ENCODE peak calls at places on chromosomes 12 and 14, in nine cellular contexts. W is adrenal gland; J is pancreas; B is thyroid gland; V is neuronal stem cell; E is CD8-positive, alpha-beta T cell; H is BE2C; U is A673; L is fibroblast of lung. A is an unnamed sample. For H3K36me3 and H3K4me1, the result is how much of the 10 kb centered on the place peaks cover.

GRCh38 chr12:753401-754237 is 1.2 kb downstream of the WNK1 start:
- DNase-seq in W (peak), J (peak), B (peak), V (no peak), E (peak), H (peak), U (peak), L (peak), A (peak)

GRCh38 chr14:88023658-88024187 is 18.8 kb downstream of the GPR65 start:
- DNase-seq in W (no peak), J (no peak), B (no peak), V (no peak), E (no peak), H (no peak), U (no peak), L (no peak), A (no peak)

GRCh38 chr12:57518920-57519757 is 1.2 kb downstream of the DDIT3 start:
- DNase-seq in W (peak), J (peak), B (peak), V (no peak), E (no peak), H (peak), U (peak), L (peak), A (peak)

GRCh38 chr12:49108958-49109404 is 1.7 kb downstream of the LMBR1L start:
- DNase-seq in W (peak), J (peak), B (peak), V (no peak), E (no peak), H (no peak), U (no peak), L (peak), A (no peak)

GRCh38 chr14:71206766-71207371 is 299.6 kb downstream of the PCNX1 start:
- DNase-seq in W (peak), J (peak), B (no peak), V (no peak), E (no peak), H (peak), U (peak), L (peak), A (no peak)

GRCh38 chr12:47763481-47764344 is 5.0 kb upstream of the RAPGEF3 start:
- DNase-seq in W (no peak), J (no peak), B (peak), V (no peak), E (no peak), H (peak), U (no peak), L (no peak), A (peak)

GRCh38 chr12:105289114-105289904 is 41.2 kb upstream of the C12orf75 start:
- DNase-seq in W (no peak), J (no peak), B (no peak), V (no peak), E (no peak), H (no peak), U (no peak), L (peak), A (no peak)

GRCh38 chr14:76867536-76868452 is 41.6 kb downstream of the LRRC74A start:
- DNase-seq in W (peak), J (no peak), B (no peak), V (no peak), E (no peak), H (no peak), U (peak), L (no peak), A (peak)

GRCh38 chr14:56221392-56222128 is 103.3 kb downstream of the PELI2 start:
- DNase-seq in W (no peak), J (no peak), B (no peak), V (no peak), E (no peak), H (no peak), U (no peak), L (no peak), A (no peak)

GRCh38 chr12:126518596-126519200 is 1453.5 kb downstream of the AACS start:
- DNase-seq in W (no peak), J (no peak), B (no peak), V (no peak), E (no peak), H (no peak), U (no peak), L (peak), A (no peak)

GRCh38 chr12:6788972-6789905 is at the start of gene CD4:
- DNase-seq in W (peak), J (no peak), B (peak), V (no peak), E (no peak), H (no peak), U (no peak), L (no peak), A (no peak)

GRCh38 chr12:72863671-72864070 is 591.5 kb downstream of the TRHDE start:
- DNase-seq in W (no peak), J (no peak), B (no peak), V (no peak), E (no peak), H (no peak), U (no peak), L (no peak), A (no peak)

GRCh38 chr12:49868952-49869815 is 26.3 kb upstream of the BCDIN3D start:
- DNase-seq in W (peak), J (peak), B (peak), V (no peak), E (no peak), H (peak), U (peak), L (peak), A (peak)

GRCh38 chr14:33676135-33676566 is 274.7 kb downstream of the EGLN3 start:
- DNase-seq in W (peak), J (no peak), B (no peak), V (peak), E (no peak), H (peak), U (peak), L (peak), A (peak)

GRCh38 chr14:32576088-32576795 is 247.1 kb downstream of the AKAP6 start:
- DNase-seq in W (peak), J (peak), B (peak), V (peak), E (no peak), H (peak), U (peak), L (peak), A (peak)

GRCh38 chr12:106980944-106981343 is 6.0 kb downstream of the MTERF2 start:
- DNase-seq in W (no peak), J (no peak), B (peak), V (no peak), E (no peak), H (no peak), U (no peak), L (peak), A (no peak)

GRCh38 chr12:2944401-2945047 is 14.7 kb upstream of the TEAD4 start:
- DNase-seq in W (peak), J (peak), B (peak), V (peak), E (peak), H (peak), U (peak), L (no peak), A (peak)

GRCh38 chr12:124454735-124455134 is 112.7 kb downstream of the NCOR2 start:
- DNase-seq in W (no peak), J (no peak), B (no peak), V (no peak), E (no peak), H (no peak), U (no peak), L (peak), A (no peak)

GRCh38 chr14:104801284-104802119 is 601 bp downstream of the ZBTB42 start:
- DNase-seq in W (peak), J (peak), B (peak), V (no peak), E (no peak), H (peak), U (no peak), L (no peak), A (no peak)

GRCh38 chr12:39077226-39077625 is 171.8 kb upstream of the CPNE8 start:
- DNase-seq in W (no peak), J (no peak), B (no peak), V (no peak), E (no peak), H (peak), U (no peak), L (no peak), A (no peak)

GRCh38 chr14:54251356-54251755 is 145.5 kb upstream of the CDKN3 start:
- DNase-seq in W (no peak), J (no peak), B (no peak), V (no peak), E (no peak), H (no peak), U (no peak), L (peak), A (no peak)

GRCh38 chr14:99945732-99946651 is 119.2 kb upstream of the EVL start:
- DNase-seq in W (no peak), J (no peak), B (no peak), V (no peak), E (no peak), H (no peak), U (peak), L (no peak), A (peak)

GRCh38 chr14:49589387-49589786 is 3.2 kb upstream of the RPS29 start:
- DNase-seq in W (no peak), J (no peak), B (no peak), V (no peak), E (no peak), H (no peak), U (no peak), L (no peak), A (no peak)

GRCh38 chr14:95189400-95190162 is 32.3 kb upstream of the DICER1 start:
- DNase-seq in W (no peak), J (no peak), B (no peak), V (no peak), E (no peak), H (no peak), U (no peak), L (peak), A (no peak)

GRCh38 chr12:3458041-3458440 is 33.0 kb upstream of the PRMT8 start:
- DNase-seq in W (no peak), J (no peak), B (no peak), V (no peak), E (no peak), H (no peak), U (no peak), L (peak), A (no peak)

GRCh38 chr12:109637996-109638395 is 64.4 kb downstream of the MVK start:
- DNase-seq in W (no peak), J (no peak), B (no peak), V (no peak), E (no peak), H (no peak), U (no peak), L (no peak), A (no peak)

GRCh38 chr14:52000019-52000582 is 10.8 kb downstream of the RTRAF start:
- DNase-seq in W (no peak), J (no peak), B (no peak), V (no peak), E (no peak), H (no peak), U (no peak), L (peak), A (no peak)

GRCh38 chr14:81269100-81269978 is 48.6 kb upstream of the GTF2A1 start:
- DNase-seq in W (no peak), J (peak), B (no peak), V (peak), E (no peak), H (peak), U (peak), L (peak), A (peak)

GRCh38 chr12:113647048-113647447 is 175.4 kb upstream of the LHX5 start:
- DNase-seq in W (no peak), J (no peak), B (no peak), V (no peak), E (no peak), H (peak), U (peak), L (no peak), A (peak)

GRCh38 chr12:124005736-124006581 is 32.9 kb downstream of the ZNF664 start:
- DNase-seq in W (no peak), J (no peak), B (no peak), V (no peak), E (no peak), H (no peak), U (no peak), L (no peak), A (no peak)

GRCh38 chr12:95739561-95740313 is 50.8 kb downstream of the NTN4 start:
- DNase-seq in W (peak), J (peak), B (no peak), V (no peak), E (no peak), H (no peak), U (no peak), L (no peak), A (no peak)

GRCh38 chr12:69999561-69999960 is 174.5 kb downstream of the MYRFL start:
- DNase-seq in W (no peak), J (no peak), B (no peak), V (no peak), E (no peak), H (no peak), U (no peak), L (no peak), A (peak)

GRCh38 chr12:38977132-38977531 is 71.7 kb upstream of the CPNE8 start:
- DNase-seq in W (no peak), J (no peak), B (no peak), V (no peak), E (no peak), H (no peak), U (no peak), L (no peak), A (no peak)

GRCh38 chr14:51006781-51007211 is 62.5 kb upstream of the PYGL start:
- DNase-seq in W (peak), J (no peak), B (peak), V (peak), E (no peak), H (peak), U (peak), L (peak), A (no peak)

GRCh38 chr12:25997401-25997973 is 39.0 kb downstream of the RASSF8 start:
- DNase-seq in W (no peak), J (no peak), B (no peak), V (peak), E (no peak), H (no peak), U (peak), L (peak), A (no peak)

GRCh38 chr12:62803756-62804155 is 131.2 kb downstream of the PPM1H start:
- DNase-seq in W (no peak), J (no peak), B (no peak), V (no peak), E (no peak), H (no peak), U (no peak), L (no peak), A (no peak)

GRCh38 chr12:12511895-12512674 is 50.6 kb downstream of the DUSP16 start:
- DNase-seq in W (no peak), J (no peak), B (no peak), V (no peak), E (no peak), H (peak), U (no peak), L (no peak), A (no peak)

GRCh38 chr12:46222642-46223041 is 46.2 kb downstream of the SLC38A1 start:
- DNase-seq in W (no peak), J (no peak), B (no peak), V (no peak), E (no peak), H (no peak), U (no peak), L (no peak), A (no peak)

GRCh38 chr12:46219147-46219891 is 49.5 kb downstream of the SLC38A1 start:
- DNase-seq in W (no peak), J (no peak), B (no peak), V (no peak), E (no peak), H (no peak), U (no peak), L (no peak), A (no peak)

GRCh38 chr12:46219892-46220655 is 48.8 kb downstream of the SLC38A1 start:
- DNase-seq in W (no peak), J (no peak), B (no peak), V (no peak), E (peak), H (no peak), U (peak), L (peak), A (no peak)

GRCh38 chr12:46223047-46223446 is 45.8 kb downstream of the SLC38A1 start:
- DNase-seq in W (no peak), J (no peak), B (no peak), V (no peak), E (no peak), H (no peak), U (no peak), L (no peak), A (no peak)

GRCh38 chr12:46221255-46222128 is 47.4 kb downstream of the SLC38A1 start:
- DNase-seq in W (no peak), J (no peak), B (no peak), V (no peak), E (no peak), H (no peak), U (peak), L (peak), A (no peak)
- H3K36me3 ChIP-seq in W (under half), J (under half), B (under half), V (half or more), E (under half), H (under half), U (under half), L (under half), A (under half)

GRCh38 chr14:61698216-61698980 is 3.1 kb downstream of the HIF1A start:
- DNase-seq in W (no peak), J (no peak), B (no peak), V (no peak), E (no peak), H (no peak), U (no peak), L (no peak), A (peak)
- H3K4me1 ChIP-seq in W (under half), J (under half), B (under half), V (under half), E (half or more), H (under half), U (under half), L (under half), A (half or more)

GRCh38 chr14:101909371-101910096 is 54.8 kb upstream of the DYNC1H1 start:
- DNase-seq in W (no peak), J (no peak), B (no peak), V (no peak), E (no peak), H (no peak), U (no peak), L (no peak), A (no peak)

GRCh38 chr14:101915871-101916815 is 48.2 kb upstream of the DYNC1H1 start:
- DNase-seq in W (peak), J (no peak), B (no peak), V (no peak), E (no peak), H (no peak), U (no peak), L (no peak), A (no peak)

GRCh38 chr14:101914083-101914482 is 50.3 kb upstream of the DYNC1H1 start:
- DNase-seq in W (no peak), J (no peak), B (no peak), V (no peak), E (no peak), H (no peak), U (no peak), L (no peak), A (no peak)

GRCh38 chr14:101908795-101909194 is 55.6 kb upstream of the DYNC1H1 start:
- DNase-seq in W (no peak), J (no peak), B (no peak), V (no peak), E (no peak), H (no peak), U (no peak), L (no peak), A (no peak)

DNA sequence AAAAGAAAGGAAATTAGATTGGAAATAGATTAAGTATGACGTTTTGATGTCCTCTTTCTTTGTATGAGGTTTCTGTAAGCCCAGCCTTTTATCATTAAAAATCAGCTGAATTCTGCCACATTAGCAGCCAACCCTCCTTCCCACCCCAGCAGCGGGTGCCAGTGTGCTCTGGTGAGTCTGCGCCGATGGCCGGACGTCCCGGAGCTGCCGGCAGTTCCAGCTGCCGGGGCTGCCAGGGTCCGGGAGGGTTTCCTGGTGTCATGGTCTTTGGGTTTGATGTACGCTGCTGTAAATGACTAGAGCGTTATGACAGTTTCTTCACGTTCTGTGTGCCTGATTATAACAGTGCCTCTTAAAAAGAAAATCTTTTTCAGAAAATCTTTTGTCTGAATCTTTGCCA is 51.5 kb upstream of the DYNC1H1 start:
- DNase-seq in W (no peak), J (no peak), B (no peak), V (no peak), E (no peak), H (no peak), U (no peak), L (no peak), A (no peak)
- H3K36me3 ChIP-seq in W (half or more), J (under half), B (under half), V (half or more), E (half or more), H (under half), U (under half), L (under half), A (under half)

DNA sequence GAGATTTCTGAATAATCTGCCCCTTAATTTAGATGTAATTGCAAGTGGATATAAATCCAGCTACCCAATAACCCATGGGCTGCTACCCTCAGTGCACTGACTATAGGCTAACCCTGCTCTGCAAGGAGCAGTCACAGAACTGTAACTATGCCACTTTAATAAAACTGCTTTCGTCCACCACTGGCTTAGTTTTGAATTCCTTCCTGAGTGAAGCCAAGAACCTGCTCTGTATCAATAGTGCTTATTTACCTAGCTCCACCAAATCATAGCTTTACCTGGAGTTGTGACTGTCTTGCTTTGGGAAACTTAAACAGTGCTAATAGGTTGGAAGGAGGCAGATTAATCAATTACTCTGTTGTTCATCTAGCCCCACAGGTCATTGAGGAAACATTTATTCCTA is 1524.4 kb upstream of the SEL1L start:
- DNase-seq in W (no peak), J (no peak), B (no peak), V (no peak), E (no peak), H (no peak), U (no peak), L (no peak), A (no peak)
- H3K4me1 ChIP-seq in W (under half), J (under half), B (under half), V (under half), E (under half), H (under half), U (under half), L (under half), A (under half)

GRCh38 chr14:103509864-103510263 is 12.8 kb downstream of the CKB start:
- DNase-seq in W (peak), J (no peak), B (no peak), V (no peak), E (no peak), H (no peak), U (no peak), L (no peak), A (no peak)

GRCh38 chr14:103507751-103508150 is 14.9 kb downstream of the CKB start:
- DNase-seq in W (peak), J (no peak), B (no peak), V (no peak), E (no peak), H (no peak), U (no peak), L (no peak), A (no peak)

GRCh38 chr14:103508930-103509329 is 13.7 kb downstream of the CKB start:
- DNase-seq in W (peak), J (no peak), B (peak), V (no peak), E (no peak), H (no peak), U (no peak), L (no peak), A (no peak)

GRCh38 chr14:103510311-103511021 is 12.2 kb downstream of the CKB start:
- DNase-seq in W (peak), J (no peak), B (no peak), V (no peak), E (no peak), H (no peak), U (no peak), L (no peak), A (no peak)

DNA sequence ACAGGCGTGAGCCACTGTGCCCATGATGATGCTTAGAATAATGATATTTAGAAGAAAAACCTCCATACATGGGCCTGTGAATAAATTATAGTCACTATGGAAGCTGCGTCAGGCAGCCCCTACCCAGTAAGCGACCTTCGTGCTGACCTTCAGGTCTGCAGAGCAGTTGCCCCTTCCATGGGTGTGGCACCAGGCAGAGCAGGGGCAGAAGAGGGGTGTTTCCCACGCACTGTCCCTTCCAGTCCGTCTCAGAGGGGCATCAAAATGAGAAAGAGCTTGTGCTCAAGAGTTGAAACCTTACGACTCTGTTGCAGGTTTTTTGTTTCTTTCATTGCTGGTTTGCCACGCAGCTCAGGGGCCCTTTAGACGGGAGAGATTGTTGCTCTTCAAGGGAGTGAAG is 14.1 kb downstream of the CKB start:
- DNase-seq in W (peak), J (no peak), B (no peak), V (no peak), E (no peak), H (no peak), U (no peak), L (no peak), A (no peak)
- H3K36me3 ChIP-seq in W (under half), J (under half), B (under half), V (half or more), E (under half), H (under half), U (under half), L (under half), A (under half)

A was measured in Karpas-422.